ENCODE peak calls at places on chromosomes 12 and 14, in five cellular contexts. B is fibroblast of pulmonary artery, W is esophagus squamous epithelium, T is tibial nerve, Y is iPS DF 6.9. S is an unnamed sample.

GRCh38 chr12:71556881-71557280 is 106.8 kb downstream of the ZFC3H1 start:
- DNase-seq in B (peak; percentile 69), W (no peak), T (no peak), Y (no peak), S (no peak)

GRCh38 chr12:66497000-66497897 is 181.6 kb downstream of the GRIP1 start:
- DNase-seq in B (peak; percentile 2), W (no peak), T (no peak), Y (no peak), S (no peak)

GRCh38 chr14:100849432-100849831 is 23.5 kb downstream of the MEG3 start:
- DNase-seq in B (no peak), W (no peak), T (no peak), Y (no peak), S (no peak)

GRCh38 chr14:53412819-53413664 is 259.9 kb upstream of the DDHD1 start:
- DNase-seq in B (peak; percentile 23), W (no peak), T (no peak), Y (no peak), S (no peak)

GRCh38 chr12:92912052-92912451 is 17.0 kb downstream of the EEA1 start:
- DNase-seq in B (no peak), W (no peak), T (no peak), Y (no peak), S (no peak)

GRCh38 chr12:75480469-75480949 is at the start of gene GLIPR1:
- DNase-seq in B (peak; percentile 99), W (peak; percentile 15), T (peak; percentile 76), Y (no peak), S (no peak)

GRCh38 chr14:92945959-92946846 is 23.3 kb downstream of the CHGA start:
- DNase-seq in B (peak; percentile 60), W (peak; percentile 12), T (peak; percentile 19), Y (no peak), S (no peak)

GRCh38 chr12:9702239-9702638 is 30.7 kb downstream of the CLECL1 start:
- DNase-seq in B (no peak), W (no peak), T (no peak), Y (no peak), S (no peak)

GRCh38 chr12:126295652-126296051 is 1230.4 kb downstream of the AACS start:
- DNase-seq in B (no peak), W (no peak), T (no peak), Y (no peak), S (no peak)
- H3K4me3 ChIP-seq in B (no peak overlapping the region), W (no peak overlapping the region), T (no peak overlapping the region), Y (no peak overlapping the region), S (no peak overlapping the region)

GRCh38 chr14:36655963-36656768 is 5.5 kb upstream of the PAX9 start:
- DNase-seq in B (no peak), W (no peak), T (no peak), Y (no peak), S (no peak)

GRCh38 chr14:36657409-36658090 is 4.1 kb upstream of the PAX9 start:
- DNase-seq in B (no peak), W (no peak), T (no peak), Y (no peak), S (no peak)

GRCh38 chr14:36655571-36655962 is 6.1 kb upstream of the PAX9 start:
- DNase-seq in B (no peak), W (no peak), T (no peak), Y (no peak), S (no peak)

GRCh38 chr14:36658091-36659009 is 3.3 kb upstream of the PAX9 start:
- DNase-seq in B (no peak), W (no peak), T (no peak), Y (no peak), S (no peak)

GRCh38 chr14:36656769-36657408 is 4.8 kb upstream of the PAX9 start:
- DNase-seq in B (no peak), W (no peak), T (no peak), Y (no peak), S (no peak)
- H3K4me3 ChIP-seq in B (no peak overlapping the region), W (peak overlapping the region; percentile 71), T (peak overlapping the region; percentile 20), Y (no peak overlapping the region), S (no peak overlapping the region)

DNA sequence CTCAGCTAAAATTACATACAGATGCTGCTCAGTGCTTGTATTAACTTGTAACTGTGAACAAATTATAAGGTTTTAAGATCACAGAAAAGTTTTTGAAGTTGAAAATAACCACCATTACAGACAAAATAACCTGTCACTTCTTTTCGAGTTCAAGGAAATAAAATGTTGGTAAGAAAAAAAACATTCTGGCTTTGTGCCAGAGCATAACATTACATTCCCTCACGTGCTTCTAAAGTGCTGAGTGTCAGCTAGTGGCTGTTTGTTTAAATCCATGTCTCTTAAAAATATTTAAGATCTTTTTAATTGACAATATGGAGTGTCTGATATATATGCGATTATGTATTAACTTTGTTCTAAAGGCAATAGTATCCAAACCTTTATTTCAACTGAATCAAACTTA is 27.2 kb upstream of the ADAMTS20 start:
- DNase-seq in B (no peak), W (no peak), T (no peak), Y (no peak), S (no peak)
- H3K4me3 ChIP-seq in B (no peak overlapping the region), W (no peak overlapping the region), T (no peak overlapping the region), Y (no peak overlapping the region), S (no peak overlapping the region)

GRCh38 chr14:67512463-67513134 is 20.5 kb upstream of the PLEKHH1 start:
- DNase-seq in B (no peak), W (no peak), T (no peak), Y (no peak), S (no peak)
- H3K4me3 ChIP-seq in B (no peak overlapping the region), W (no peak overlapping the region), T (no peak overlapping the region), Y (no peak overlapping the region), S (no peak overlapping the region)

DNA sequence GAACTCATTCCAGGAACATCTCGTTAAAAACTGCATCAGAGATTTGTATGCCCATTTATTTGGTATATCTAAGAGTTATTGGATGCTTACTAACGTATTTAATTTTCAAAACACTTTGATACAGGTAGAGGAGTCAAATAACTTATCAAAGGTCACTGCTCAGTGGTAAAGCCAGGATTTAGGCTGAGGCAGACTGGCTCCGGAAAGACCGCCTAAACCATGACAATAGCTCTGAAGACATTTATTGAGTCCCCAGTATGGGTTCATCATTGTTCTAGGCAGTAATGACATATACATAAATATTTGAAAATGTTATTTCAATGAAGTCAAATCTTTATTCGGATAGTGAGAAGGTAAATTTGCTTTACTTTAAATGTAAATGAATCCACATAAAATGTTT is 30.3 kb downstream of the WBP11 start:
- DNase-seq in B (no peak), W (no peak), T (no peak), Y (no peak), S (no peak)
- H3K4me3 ChIP-seq in B (no peak overlapping the region), W (no peak overlapping the region), T (no peak overlapping the region), Y (no peak overlapping the region), S (no peak overlapping the region)

DNA sequence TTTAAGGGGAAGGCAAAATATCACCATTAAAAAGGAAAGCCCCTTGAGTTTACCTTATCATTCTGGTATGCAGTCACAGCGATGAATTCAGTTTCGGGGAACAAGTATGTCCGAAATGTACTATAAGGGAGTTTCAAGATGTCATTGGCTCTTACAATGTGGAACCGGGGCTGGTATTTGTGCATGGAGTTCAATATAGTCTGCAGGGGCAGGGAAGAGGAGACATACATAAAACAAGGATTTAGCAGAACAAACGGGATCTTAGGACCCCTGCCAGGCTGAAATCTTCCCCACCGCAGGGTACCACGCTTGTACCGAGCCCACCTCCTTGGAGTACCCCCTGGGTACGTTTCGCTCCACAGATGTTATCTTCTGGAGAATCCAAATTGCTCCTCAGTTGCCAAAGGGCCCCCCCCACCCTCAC is 4.5 kb downstream of the TBX3 start:
- DNase-seq in B (no peak), W (no peak), T (no peak), Y (no peak), S (no peak)
- H3K4me3 ChIP-seq in B (peak overlapping the region; percentile 99), W (no peak overlapping the region), T (no peak overlapping the region), Y (no peak overlapping the region), S (no peak overlapping the region)

GRCh38 chr14:69259531-69260245 is at the start of gene GALNT16:
- DNase-seq in B (no peak), W (no peak), T (no peak), Y (no peak), S (peak; percentile 54)
- H3K4me3 ChIP-seq in B (peak within 1 kb of the TSS; percentile 49), W (peak within 1 kb of the TSS; percentile 72), T (peak within 1 kb of the TSS; percentile 33), Y (peak within 1 kb of the TSS; percentile 90), S (peak within 1 kb of the TSS; percentile 93)

GRCh38 chr14:97336816-97337215 is 539.6 kb downstream of the VRK1 start:
- DNase-seq in B (no peak), W (no peak), T (no peak), Y (no peak), S (no peak)

GRCh38 chr14:97332591-97332984 is 535.4 kb downstream of the VRK1 start:
- DNase-seq in B (no peak), W (no peak), T (no peak), Y (no peak), S (no peak)

GRCh38 chr14:97337670-97338069 is 540.5 kb downstream of the VRK1 start:
- DNase-seq in B (no peak), W (no peak), T (no peak), Y (no peak), S (no peak)

GRCh38 chr14:97336179-97336578 is 539.0 kb downstream of the VRK1 start:
- DNase-seq in B (no peak), W (no peak), T (no peak), Y (no peak), S (no peak)

GRCh38 chr14:97337267-97337666 is 540.1 kb downstream of the VRK1 start:
- DNase-seq in B (no peak), W (no peak), T (no peak), Y (no peak), S (no peak)
- H3K4me3 ChIP-seq in B (no peak overlapping the region), W (no peak overlapping the region), T (no peak overlapping the region), Y (no peak overlapping the region), S (peak overlapping the region; percentile 11)

S was measured in neuronal stem cell.